ENCODE peak calls at places on chromosome 5, in seven cellular contexts. O is SJSA1, Y is heart left ventricle, X is tibial artery, N is small intestine, W is hepatocyte, J is HCT116. S is an unnamed sample. For H3K4me1, the result is how much of the 10 kb centered on the place peaks cover.

GRCh38 chr5:127096328-127096993 is 23.2 kb upstream of the C5orf63 start:
- DNase-seq in O (no peak), Y (no peak), X (no peak), N (no peak), W (no peak), J (no peak), S (no peak)

GRCh38 chr5:138955672-138956295 is 80.6 kb upstream of the LRRTM2 start:
- DNase-seq in O (no peak), Y (no peak), X (no peak), N (no peak), W (no peak), J (no peak), S (peak)

GRCh38 chr5:39209924-39210323 is 9.4 kb downstream of the FYB1 start:
- DNase-seq in O (no peak), Y (peak), X (no peak), N (peak), W (no peak), J (no peak), S (peak)

GRCh38 chr5:91556-92263 is at the start of gene PLEKHG4B:
- DNase-seq in O (no peak), Y (no peak), X (no peak), N (no peak), W (peak), J (no peak), S (peak)

GRCh38 chr5:45639038-45639437 is 57.1 kb downstream of the HCN1 start:
- DNase-seq in O (no peak), Y (no peak), X (no peak), N (no peak), W (no peak), J (peak), S (no peak)

GRCh38 chr5:15752886-15753285 is 252.9 kb downstream of the FBXL7 start:
- DNase-seq in O (peak), Y (peak), X (no peak), N (no peak), W (peak), J (no peak), S (no peak)

GRCh38 chr5:17918373-17919104 is 284.3 kb downstream of the TAF11L14 start:
- DNase-seq in O (no peak), Y (no peak), X (no peak), N (no peak), W (no peak), J (no peak), S (no peak)

GRCh38 chr5:125153231-125153630 is 406.8 kb upstream of the ZNF608 start:
- DNase-seq in O (no peak), Y (no peak), X (no peak), N (no peak), W (no peak), J (no peak), S (no peak)

GRCh38 chr5:142743677-142744441 is 26.3 kb upstream of the ARHGAP26 start:
- DNase-seq in O (no peak), Y (peak), X (no peak), N (no peak), W (no peak), J (no peak), S (no peak)

GRCh38 chr5:133384903-133385302 is 227.4 kb downstream of the FSTL4 start:
- DNase-seq in O (peak), Y (no peak), X (peak), N (no peak), W (no peak), J (no peak), S (no peak)

GRCh38 chr5:93578813-93579560 is 2.0 kb downstream of the NR2F1-AS1 start:
- DNase-seq in O (peak), Y (no peak), X (no peak), N (no peak), W (no peak), J (no peak), S (no peak)

GRCh38 chr5:9512452-9512851 is 33.4 kb downstream of the SEMA5A start:
- DNase-seq in O (no peak), Y (no peak), X (no peak), N (no peak), W (no peak), J (no peak), S (peak)

GRCh38 chr5:15105799-15106393 is 234.3 kb upstream of the ANKH start:
- DNase-seq in O (peak), Y (peak), X (peak), N (peak), W (peak), J (peak), S (peak)

GRCh38 chr5:14880688-14881087 is 9.1 kb upstream of the ANKH start:
- DNase-seq in O (no peak), Y (no peak), X (no peak), N (no peak), W (no peak), J (no peak), S (no peak)

GRCh38 chr5:39760385-39761198 is 335.8 kb upstream of the DAB2 start:
- DNase-seq in O (peak), Y (peak), X (peak), N (no peak), W (no peak), J (no peak), S (no peak)

GRCh38 chr5:78293856-78294249 is 645 bp downstream of the AP3B1 start:
- DNase-seq in O (no peak), Y (no peak), X (no peak), N (peak), W (no peak), J (no peak), S (no peak)

GRCh38 chr5:63553069-63553468 is 409.2 kb downstream of the HTR1A start:
- DNase-seq in O (no peak), Y (no peak), X (no peak), N (no peak), W (no peak), J (no peak), S (no peak)

GRCh38 chr5:107431998-107432397 is 238.7 kb downstream of the EFNA5 start:
- DNase-seq in O (no peak), Y (no peak), X (no peak), N (no peak), W (no peak), J (no peak), S (no peak)

GRCh38 chr5:131396882-131397281 is 133.0 kb downstream of the CDC42SE2 start:
- DNase-seq in O (no peak), Y (no peak), X (no peak), N (no peak), W (no peak), J (no peak), S (no peak)
- H3K4me1 ChIP-seq in O (under half), Y (under half), X (under half), N (under half), W (under half), J (under half), S (under half)

GRCh38 chr5:79508794-79509193 is 5.1 kb downstream of the HOMER1 start:
- DNase-seq in O (no peak), Y (no peak), X (no peak), N (no peak), W (no peak), J (no peak), S (no peak)
- H3K27ac ChIP-seq in O (no peak), Y (peak), X (no peak), N (no peak), W (no peak), J (no peak), S (peak)

DNA sequence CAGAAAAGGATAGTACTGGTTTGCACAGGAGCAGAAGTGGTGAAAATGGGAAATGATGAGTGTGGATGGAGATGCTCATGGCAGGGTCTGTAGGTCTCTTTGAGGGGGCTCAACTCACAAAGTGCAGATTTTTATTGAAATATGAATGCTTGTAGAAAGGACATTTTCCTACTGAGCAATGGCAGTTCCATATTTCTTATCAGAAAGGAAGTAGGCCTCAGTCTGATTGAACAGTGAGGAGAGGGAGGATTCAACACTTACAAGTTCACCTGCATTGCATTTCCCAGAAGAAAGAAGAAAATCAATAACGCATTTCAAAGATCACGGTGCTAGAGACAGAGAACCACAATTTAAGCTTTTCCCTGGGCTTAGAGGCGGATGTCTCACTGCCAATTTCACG is 49.2 kb downstream of the ANXA2R start:
- DNase-seq in O (no peak), Y (no peak), X (no peak), N (no peak), W (no peak), J (no peak), S (no peak)
- H3K4me1 ChIP-seq in O (under half), Y (under half), X (under half), N (under half), W (under half), J (under half), S (under half)

GRCh38 chr5:55737793-55738192 is at the start of gene DDX4:
- DNase-seq in O (no peak), Y (no peak), X (no peak), N (no peak), W (no peak), J (no peak), S (no peak)
- H3K27ac ChIP-seq in O (no peak), Y (no peak), X (no peak), N (no peak), W (no peak), J (no peak), S (no peak)

GRCh38 chr5:177133119-177133844 is at the start of gene NSD1:
- DNase-seq in O (peak), Y (peak), X (peak), N (peak), W (peak), J (no peak), S (peak)
- H3K4me1 ChIP-seq in O (under half), Y (under half), X (under half), N (under half), W (under half), J (under half), S (under half)

GRCh38 chr5:173907686-173908371 is 19.7 kb downstream of the CPEB4 start:
- DNase-seq in O (no peak), Y (no peak), X (no peak), N (no peak), W (no peak), J (no peak), S (peak)

GRCh38 chr5:173909205-173909604 is 21.1 kb downstream of the CPEB4 start:
- DNase-seq in O (no peak), Y (peak), X (no peak), N (no peak), W (no peak), J (no peak), S (peak)

GRCh38 chr5:173911623-173912022 is 23.5 kb downstream of the CPEB4 start:
- DNase-seq in O (no peak), Y (no peak), X (no peak), N (peak), W (no peak), J (no peak), S (no peak)

GRCh38 chr5:173907284-173907683 is 19.1 kb downstream of the CPEB4 start:
- DNase-seq in O (no peak), Y (no peak), X (no peak), N (no peak), W (no peak), J (no peak), S (no peak)

GRCh38 chr5:173910215-173910614 is 22.1 kb downstream of the CPEB4 start:
- DNase-seq in O (no peak), Y (no peak), X (no peak), N (no peak), W (no peak), J (no peak), S (no peak)
- H3K27ac ChIP-seq in O (no peak), Y (peak), X (peak), N (no peak), W (no peak), J (no peak), S (peak)

DNA sequence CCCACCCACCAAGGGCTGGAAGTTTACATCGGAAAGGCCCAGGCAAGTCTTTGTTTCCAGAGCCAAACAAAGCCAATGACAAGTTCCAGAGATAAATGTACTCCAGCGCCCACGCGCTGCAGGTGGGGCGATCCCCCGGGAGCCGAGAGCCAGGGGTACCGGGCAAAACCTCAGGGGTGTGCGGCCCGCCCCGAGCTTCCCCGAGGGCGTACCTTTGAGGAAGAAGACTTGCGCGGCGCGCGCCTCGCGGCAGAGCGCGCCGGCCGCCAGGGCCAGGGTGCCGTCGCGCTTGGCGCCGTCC is 671 bp downstream of the DUSP1 start:
- DNase-seq in O (no peak), Y (no peak), X (no peak), N (no peak), W (no peak), J (no peak), S (no peak)
- H3K4me1 ChIP-seq in O (half or more), Y (under half), X (under half), N (under half), W (under half), J (under half), S (under half)

GRCh38 chr5:151231359-151231758 is 7.5 kb upstream of the CCDC69 start:
- DNase-seq in O (no peak), Y (no peak), X (no peak), N (no peak), W (no peak), J (no peak), S (no peak)
- H3K27ac ChIP-seq in O (no peak), Y (no peak), X (no peak), N (no peak), W (no peak), J (no peak), S (no peak)

GRCh38 chr5:31116466-31117031 is 76.9 kb upstream of the CDH6 start:
- DNase-seq in O (no peak), Y (no peak), X (no peak), N (no peak), W (no peak), J (no peak), S (no peak)
- H3K4me1 ChIP-seq in O (under half), Y (under half), X (under half), N (under half), W (under half), J (under half), S (under half)

GRCh38 chr5:149802008-149802407 is 71.9 kb downstream of the PPARGC1B start:
- DNase-seq in O (no peak), Y (peak), X (no peak), N (no peak), W (no peak), J (no peak), S (no peak)

GRCh38 chr5:149804478-149805450 is 74.7 kb downstream of the PPARGC1B start:
- DNase-seq in O (no peak), Y (no peak), X (no peak), N (no peak), W (no peak), J (no peak), S (no peak)

GRCh38 chr5:149801307-149801985 is 71.3 kb downstream of the PPARGC1B start:
- DNase-seq in O (no peak), Y (no peak), X (no peak), N (no peak), W (no peak), J (no peak), S (no peak)

GRCh38 chr5:149803641-149804468 is 73.7 kb downstream of the PPARGC1B start:
- DNase-seq in O (no peak), Y (peak), X (no peak), N (no peak), W (no peak), J (no peak), S (no peak)

DNA sequence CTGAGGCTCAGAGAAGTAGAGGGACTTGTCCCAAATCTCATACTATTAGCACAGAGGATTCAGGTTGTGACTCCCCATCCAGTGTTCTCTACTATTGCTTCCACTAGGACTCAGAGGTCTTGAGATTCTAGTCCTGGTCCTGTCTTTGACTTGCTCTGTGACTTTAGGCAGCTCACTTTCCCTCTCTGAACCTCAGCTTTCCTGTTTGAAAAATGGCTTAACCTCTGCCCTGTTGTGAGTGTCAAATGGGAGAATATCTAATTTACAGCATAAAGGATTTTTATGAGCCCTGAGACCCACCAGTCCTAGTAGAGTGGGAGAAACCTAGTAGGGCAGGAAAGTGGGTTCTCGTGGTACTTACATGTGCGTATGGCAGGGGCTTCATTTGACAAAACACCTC is 73.0 kb downstream of the PPARGC1B start:
- DNase-seq in O (no peak), Y (no peak), X (no peak), N (no peak), W (no peak), J (no peak), S (no peak)
- H3K27ac ChIP-seq in O (no peak), Y (peak), X (no peak), N (no peak), W (no peak), J (no peak), S (no peak)

S was measured in thyroid gland.